ENCODE peak calls at places on chromosome 18, in five cellular contexts. One of them, this sample, is unnamed.

GRCh38 chr18:78905334-78905733 is 74.3 kb upstream of the SALL3 start:
- DNase-seq in amniotic epithelial cell: no peak
- DNase-seq in AG09319: no peak
- DNase-seq in NCI-H82: no peak
- DNase-seq in aorta: no peak
- DNase-seq in this sample: peak; percentile 8

GRCh38 chr18:46156838-46157237 is 52.7 kb downstream of the HAUS1 start:
- DNase-seq in amniotic epithelial cell: no peak
- DNase-seq in NCI-H82: no peak
- DNase-seq in AG09319: no peak
- DNase-seq in aorta: no peak
- DNase-seq in this sample: no peak

GRCh38 chr18:60279394-60279793 is 93.2 kb downstream of the MC4R start:
- DNase-seq in NCI-H82: no peak
- DNase-seq in aorta: no peak
- DNase-seq in AG09319: no peak
- DNase-seq in amniotic epithelial cell: no peak
- DNase-seq in this sample: no peak

GRCh38 chr18:23459530-23459921 is 6.4 kb downstream of the RIOK3 start:
- DNase-seq in NCI-H82: no peak
- DNase-seq in aorta: no peak
- DNase-seq in AG09319: no peak
- DNase-seq in amniotic epithelial cell: no peak
- DNase-seq in this sample: peak; percentile 66

GRCh38 chr18:36672437-36673344 is 156.1 kb downstream of the TPGS2 start:
- DNase-seq in amniotic epithelial cell: peak; percentile 69
- DNase-seq in aorta: no peak
- DNase-seq in AG09319: peak; percentile 70
- DNase-seq in NCI-H82: no peak
- DNase-seq in this sample: no peak

GRCh38 chr18:59139291-59139614 is 431 bp upstream of the SEC11C start:
- DNase-seq in AG09319: peak; percentile 18
- DNase-seq in NCI-H82: peak; percentile 96
- DNase-seq in aorta: peak; percentile 95
- DNase-seq in amniotic epithelial cell: peak; percentile 85
- DNase-seq in this sample: peak; percentile 92

GRCh38 chr18:36298113-36298701 is 694 bp downstream of the FHOD3 start:
- DNase-seq in aorta: peak; percentile 78
- DNase-seq in amniotic epithelial cell: no peak
- DNase-seq in AG09319: no peak
- DNase-seq in NCI-H82: peak; percentile 51
- DNase-seq in this sample: no peak

GRCh38 chr18:37322497-37323035 is 243.0 kb downstream of the CELF4 start:
- DNase-seq in amniotic epithelial cell: peak; percentile 2
- DNase-seq in aorta: peak; percentile 79
- DNase-seq in AG09319: no peak
- DNase-seq in NCI-H82: peak; percentile 80
- DNase-seq in this sample: no peak

GRCh38 chr18:60929966-60930365 is 403.3 kb upstream of the CDH20 start:
- DNase-seq in NCI-H82: no peak
- DNase-seq in aorta: no peak
- DNase-seq in amniotic epithelial cell: no peak
- DNase-seq in AG09319: no peak
- DNase-seq in this sample: no peak

GRCh38 chr18:74734013-74734444 is 136.4 kb downstream of the ZNF407 start:
- DNase-seq in AG09319: no peak
- DNase-seq in NCI-H82: no peak
- DNase-seq in aorta: no peak
- DNase-seq in amniotic epithelial cell: no peak
- DNase-seq in this sample: no peak

GRCh38 chr18:78192044-78192443 is 787.6 kb upstream of the SALL3 start:
- DNase-seq in aorta: no peak
- DNase-seq in amniotic epithelial cell: no peak
- DNase-seq in NCI-H82: no peak
- DNase-seq in AG09319: no peak
- DNase-seq in this sample: no peak

GRCh38 chr18:11960743-11961380 is 20.4 kb upstream of the IMPA2 start:
- DNase-seq in NCI-H82: peak; percentile 18
- DNase-seq in AG09319: no peak
- DNase-seq in aorta: peak; percentile 11
- DNase-seq in amniotic epithelial cell: no peak
- DNase-seq in this sample: no peak

GRCh38 chr18:63551769-63552168 is 9.6 kb downstream of the SERPINB12 start:
- DNase-seq in NCI-H82: no peak
- DNase-seq in aorta: no peak
- DNase-seq in AG09319: no peak
- DNase-seq in amniotic epithelial cell: no peak
- DNase-seq in this sample: no peak

GRCh38 chr18:41974661-41975286 is 19.7 kb downstream of the PIK3C3 start:
- DNase-seq in aorta: no peak
- DNase-seq in NCI-H82: no peak
- DNase-seq in amniotic epithelial cell: peak; percentile 41
- DNase-seq in AG09319: no peak
- DNase-seq in this sample: no peak

GRCh38 chr18:54215069-54215468 is 9.4 kb downstream of the MBD2 start:
- DNase-seq in amniotic epithelial cell: peak; percentile 72
- DNase-seq in NCI-H82: no peak
- DNase-seq in aorta: no peak
- DNase-seq in AG09319: no peak
- DNase-seq in this sample: no peak

GRCh38 chr18:12885500-12885899 is 1.5 kb upstream of the PTPN2 start:
- DNase-seq in amniotic epithelial cell: no peak
- DNase-seq in aorta: no peak
- DNase-seq in NCI-H82: no peak
- DNase-seq in AG09319: no peak
- DNase-seq in this sample: no peak

GRCh38 chr18:46167971-46168370 is 63.8 kb downstream of the HAUS1 start:
- DNase-seq in NCI-H82: no peak
- DNase-seq in amniotic epithelial cell: no peak
- DNase-seq in AG09319: no peak
- DNase-seq in aorta: no peak
- DNase-seq in this sample: peak; percentile 24

GRCh38 chr18:42157878-42158277 is 202.8 kb downstream of the PIK3C3 start:
- DNase-seq in AG09319: no peak
- DNase-seq in aorta: no peak
- DNase-seq in NCI-H82: peak; percentile 98
- DNase-seq in amniotic epithelial cell: no peak
- DNase-seq in this sample: no peak

GRCh38 chr18:69494841-69495240 is 94.2 kb downstream of the DOK6 start:
- DNase-seq in NCI-H82: no peak
- DNase-seq in amniotic epithelial cell: no peak
- DNase-seq in aorta: no peak
- DNase-seq in AG09319: no peak
- DNase-seq in this sample: no peak

GRCh38 chr18:39345321-39345720 is 1779.7 kb upstream of the CELF4 start:
- DNase-seq in aorta: no peak
- DNase-seq in amniotic epithelial cell: no peak
- DNase-seq in AG09319: peak; percentile 35
- DNase-seq in NCI-H82: no peak
- DNase-seq in this sample: no peak

GRCh38 chr18:31510319-31510718 is 12.3 kb downstream of the DSG2 start:
- DNase-seq in AG09319: no peak
- DNase-seq in amniotic epithelial cell: peak; percentile 40
- DNase-seq in aorta: no peak
- DNase-seq in NCI-H82: no peak
- DNase-seq in this sample: no peak

GRCh38 chr18:8681196-8681595 is 24.2 kb upstream of the MTCL1 start:
- DNase-seq in amniotic epithelial cell: no peak
- DNase-seq in AG09319: no peak
- DNase-seq in NCI-H82: no peak
- DNase-seq in aorta: no peak
- DNase-seq in this sample: no peak

GRCh38 chr18:70459731-70460130 is 170.9 kb downstream of the SOCS6 start:
- DNase-seq in NCI-H82: no peak
- DNase-seq in AG09319: no peak
- DNase-seq in aorta: no peak
- DNase-seq in amniotic epithelial cell: no peak
- DNase-seq in this sample: no peak

GRCh38 chr18:23856466-23857175 is 157.9 kb upstream of the TTC39C start:
- DNase-seq in AG09319: no peak
- DNase-seq in amniotic epithelial cell: no peak
- DNase-seq in NCI-H82: no peak
- DNase-seq in aorta: no peak
- DNase-seq in this sample: no peak

GRCh38 chr18:24567199-24567598 is 106.8 kb downstream of the HRH4 start:
- DNase-seq in aorta: no peak
- DNase-seq in amniotic epithelial cell: no peak
- DNase-seq in AG09319: no peak
- DNase-seq in NCI-H82: peak; percentile 85
- DNase-seq in this sample: no peak

GRCh38 chr18:32049393-32050161 is 31.0 kb downstream of the RNF125 start:
- DNase-seq in amniotic epithelial cell: peak; percentile 46
- DNase-seq in NCI-H82: no peak
- DNase-seq in aorta: no peak
- DNase-seq in AG09319: no peak
- DNase-seq in this sample: peak; percentile 64

GRCh38 chr18:45456076-45457066 is 158.9 kb upstream of the SLC14A2 start:
- DNase-seq in aorta: no peak
- DNase-seq in AG09319: no peak
- DNase-seq in amniotic epithelial cell: no peak
- DNase-seq in NCI-H82: no peak
- DNase-seq in this sample: no peak

GRCh38 chr18:80147037-80147417 is 38.0 kb downstream of the ADNP2 start:
- DNase-seq in amniotic epithelial cell: no peak
- DNase-seq in aorta: no peak
- DNase-seq in NCI-H82: no peak
- DNase-seq in AG09319: no peak
- DNase-seq in this sample: no peak